ENCODE peak calls at places on chromosomes 11 and 22, in nine cellular contexts. One of them, this sample, is unnamed.
A peak's percentile ranks its signal among the peaks of the same experiment; 100 is the strongest.

GRCh38 chr11:117284053-117284452 is 7.1 kb upstream of the BACE1-AS start:
- DNase-seq in lower leg skin: no peak
- DNase-seq in OCI-LY7: no peak
- DNase-seq in PC-9: no peak
- DNase-seq in Caco-2: no peak
- DNase-seq in AG04450: no peak
- DNase-seq in kidney: no peak
- DNase-seq in B cell: no peak
- DNase-seq in ovary: no peak
- DNase-seq in this sample: no peak

GRCh38 chr11:45322891-45323597 is 36.9 kb upstream of the SYT13 start:
- DNase-seq in lower leg skin: no peak
- DNase-seq in OCI-LY7: no peak
- DNase-seq in PC-9: no peak
- DNase-seq in Caco-2: no peak
- DNase-seq in AG04450: no peak
- DNase-seq in kidney: no peak
- DNase-seq in B cell: no peak
- DNase-seq in ovary: no peak
- DNase-seq in this sample: no peak

GRCh38 chr11:13965337-13965736 is 2.8 kb downstream of the SPON1 start:
- DNase-seq in lower leg skin: no peak
- DNase-seq in OCI-LY7: no peak
- DNase-seq in PC-9: no peak
- DNase-seq in Caco-2: peak; percentile 91
- DNase-seq in AG04450: no peak
- DNase-seq in kidney: no peak
- DNase-seq in B cell: no peak
- DNase-seq in ovary: no peak
- DNase-seq in this sample: no peak

GRCh38 chr22:22784249-22785039 is 103.2 kb upstream of the IGLL5 start:
- DNase-seq in lower leg skin: no peak
- DNase-seq in OCI-LY7: no peak
- DNase-seq in PC-9: no peak
- DNase-seq in Caco-2: no peak
- DNase-seq in AG04450: no peak
- DNase-seq in kidney: no peak
- DNase-seq in B cell: no peak
- DNase-seq in ovary: no peak
- DNase-seq in this sample: no peak

GRCh38 chr11:112174789-112175595 is at the start of gene BCO2:
- DNase-seq in lower leg skin: peak; percentile 74
- DNase-seq in OCI-LY7: peak; percentile 30
- DNase-seq in PC-9: peak; percentile 76
- DNase-seq in Caco-2: peak; percentile 89
- DNase-seq in AG04450: no peak
- DNase-seq in kidney: peak; percentile 80
- DNase-seq in B cell: no peak
- DNase-seq in ovary: peak; percentile 71
- DNase-seq in this sample: peak; percentile 40

GRCh38 chr11:13120691-13121090 is 111.6 kb downstream of the RASSF10 start:
- DNase-seq in lower leg skin: no peak
- DNase-seq in OCI-LY7: no peak
- DNase-seq in PC-9: no peak
- DNase-seq in Caco-2: no peak
- DNase-seq in AG04450: no peak
- DNase-seq in kidney: no peak
- DNase-seq in B cell: no peak
- DNase-seq in ovary: no peak
- DNase-seq in this sample: peak; percentile 93

GRCh38 chr22:46750861-46751260 is 11.6 kb upstream of the TBC1D22A start:
- DNase-seq in lower leg skin: no peak
- DNase-seq in OCI-LY7: no peak
- DNase-seq in PC-9: peak; percentile 66
- DNase-seq in Caco-2: no peak
- DNase-seq in AG04450: no peak
- DNase-seq in kidney: peak; percentile 94
- DNase-seq in B cell: no peak
- DNase-seq in ovary: no peak
- DNase-seq in this sample: no peak

GRCh38 chr11:12794556-12795230 is 120.5 kb downstream of the TEAD1 start:
- DNase-seq in lower leg skin: no peak
- DNase-seq in OCI-LY7: no peak
- DNase-seq in PC-9: no peak
- DNase-seq in Caco-2: no peak
- DNase-seq in AG04450: no peak
- DNase-seq in kidney: no peak
- DNase-seq in B cell: no peak
- DNase-seq in ovary: no peak
- DNase-seq in this sample: no peak

GRCh38 chr11:88015170-88015569 is 160.1 kb downstream of the RAB38 start:
- DNase-seq in lower leg skin: no peak
- DNase-seq in OCI-LY7: no peak
- DNase-seq in PC-9: no peak
- DNase-seq in Caco-2: no peak
- DNase-seq in AG04450: no peak
- DNase-seq in kidney: no peak
- DNase-seq in B cell: no peak
- DNase-seq in ovary: no peak
- DNase-seq in this sample: no peak

GRCh38 chr11:12219732-12220131 is 109.3 kb downstream of the MICAL2 start:
- DNase-seq in lower leg skin: no peak
- DNase-seq in OCI-LY7: no peak
- DNase-seq in PC-9: no peak
- DNase-seq in Caco-2: no peak
- DNase-seq in AG04450: no peak
- DNase-seq in kidney: no peak
- DNase-seq in B cell: no peak
- DNase-seq in ovary: no peak
- DNase-seq in this sample: no peak

GRCh38 chr11:62400760-62401159 is 18.1 kb upstream of the SCGB1A1 start:
- DNase-seq in lower leg skin: peak; percentile 76
- DNase-seq in OCI-LY7: no peak
- DNase-seq in PC-9: peak; percentile 61
- DNase-seq in Caco-2: no peak
- DNase-seq in AG04450: peak; percentile 46
- DNase-seq in kidney: peak; percentile 91
- DNase-seq in B cell: peak; percentile 18
- DNase-seq in ovary: peak; percentile 90
- DNase-seq in this sample: no peak

GRCh38 chr11:59173964-59174663 is 2.2 kb downstream of the DTX4 start:
- DNase-seq in lower leg skin: no peak
- DNase-seq in OCI-LY7: no peak
- DNase-seq in PC-9: peak; percentile 86
- DNase-seq in Caco-2: peak; percentile 97
- DNase-seq in AG04450: no peak
- DNase-seq in kidney: peak; percentile 85
- DNase-seq in B cell: no peak
- DNase-seq in ovary: peak; percentile 26
- DNase-seq in this sample: peak; percentile 84
- TF ChIP-seq CTCF in lower leg skin: no peak
- TF ChIP-seq CTCF in OCI-LY7: no peak
- TF ChIP-seq CTCF in PC-9: no peak
- TF ChIP-seq CTCF in Caco-2: no peak
- TF ChIP-seq CTCF in AG04450: no peak
- TF ChIP-seq CTCF in kidney: no peak
- TF ChIP-seq CTCF in B cell: no peak
- TF ChIP-seq CTCF in ovary: no peak
- TF ChIP-seq CTCF in this sample: no peak

GRCh38 chr11:95087171-95087570 is 2.5 kb upstream of the ENDOD1 start:
- DNase-seq in lower leg skin: no peak
- DNase-seq in OCI-LY7: no peak
- DNase-seq in PC-9: no peak
- DNase-seq in Caco-2: no peak
- DNase-seq in AG04450: no peak
- DNase-seq in kidney: no peak
- DNase-seq in B cell: no peak
- DNase-seq in ovary: no peak
- DNase-seq in this sample: no peak

GRCh38 chr11:95088946-95089619 is 563 bp upstream of the ENDOD1 start:
- DNase-seq in lower leg skin: no peak
- DNase-seq in OCI-LY7: no peak
- DNase-seq in PC-9: no peak
- DNase-seq in Caco-2: no peak
- DNase-seq in AG04450: no peak
- DNase-seq in kidney: no peak
- DNase-seq in B cell: peak; percentile 76
- DNase-seq in ovary: no peak
- DNase-seq in this sample: no peak

GRCh38 chr11:95091663-95092062 is 2.0 kb downstream of the ENDOD1 start:
- DNase-seq in lower leg skin: no peak
- DNase-seq in OCI-LY7: no peak
- DNase-seq in PC-9: no peak
- DNase-seq in Caco-2: no peak
- DNase-seq in AG04450: no peak
- DNase-seq in kidney: no peak
- DNase-seq in B cell: no peak
- DNase-seq in ovary: no peak
- DNase-seq in this sample: no peak

GRCh38 chr11:95092549-95093324 is 3.1 kb downstream of the ENDOD1 start:
- DNase-seq in lower leg skin: no peak
- DNase-seq in OCI-LY7: peak; percentile 62
- DNase-seq in PC-9: peak; percentile 30
- DNase-seq in Caco-2: peak; percentile 86
- DNase-seq in AG04450: no peak
- DNase-seq in kidney: no peak
- DNase-seq in B cell: peak; percentile 29
- DNase-seq in ovary: no peak
- DNase-seq in this sample: no peak

GRCh38 chr11:95089620-95090542 is at the start of gene ENDOD1:
- DNase-seq in lower leg skin: peak; percentile 71
- DNase-seq in OCI-LY7: peak; percentile 88
- DNase-seq in PC-9: peak; percentile 81
- DNase-seq in Caco-2: peak; percentile 89
- DNase-seq in AG04450: no peak
- DNase-seq in kidney: peak; percentile 96
- DNase-seq in B cell: peak; percentile 95
- DNase-seq in ovary: peak; percentile 78
- DNase-seq in this sample: peak; percentile 68
- TF ChIP-seq CTCF in lower leg skin: no peak
- TF ChIP-seq CTCF in OCI-LY7: peak; percentile 10
- TF ChIP-seq CTCF in PC-9: peak; percentile 27
- TF ChIP-seq CTCF in Caco-2: peak; percentile 40
- TF ChIP-seq CTCF in AG04450: peak; percentile 9
- TF ChIP-seq CTCF in kidney: peak; percentile 0
- TF ChIP-seq CTCF in B cell: no peak
- TF ChIP-seq CTCF in ovary: peak; percentile 31
- TF ChIP-seq CTCF in this sample: peak; percentile 29

GRCh38 chr11:66310324-66310723 is 6.5 kb downstream of the CD248 start:
- DNase-seq in lower leg skin: no peak
- DNase-seq in OCI-LY7: no peak
- DNase-seq in PC-9: no peak
- DNase-seq in Caco-2: no peak
- DNase-seq in AG04450: no peak
- DNase-seq in kidney: no peak
- DNase-seq in B cell: no peak
- DNase-seq in ovary: no peak
- DNase-seq in this sample: no peak

GRCh38 chr11:66311470-66311964 is 5.3 kb downstream of the CD248 start:
- DNase-seq in lower leg skin: no peak
- DNase-seq in OCI-LY7: no peak
- DNase-seq in PC-9: no peak
- DNase-seq in Caco-2: peak; percentile 55
- DNase-seq in AG04450: no peak
- DNase-seq in kidney: peak; percentile 67
- DNase-seq in B cell: no peak
- DNase-seq in ovary: no peak
- DNase-seq in this sample: no peak

GRCh38 chr11:66313321-66314185 is 3.3 kb downstream of the CD248 start:
- DNase-seq in lower leg skin: no peak
- DNase-seq in OCI-LY7: no peak
- DNase-seq in PC-9: no peak
- DNase-seq in Caco-2: peak; percentile 40
- DNase-seq in AG04450: no peak
- DNase-seq in kidney: peak; percentile 88
- DNase-seq in B cell: no peak
- DNase-seq in ovary: no peak
- DNase-seq in this sample: no peak

GRCh38 chr11:66312549-66313320 is 4.1 kb downstream of the CD248 start:
- DNase-seq in lower leg skin: peak; percentile 99
- DNase-seq in OCI-LY7: peak; percentile 99
- DNase-seq in PC-9: peak; percentile 99
- DNase-seq in Caco-2: peak; percentile 99
- DNase-seq in AG04450: peak; percentile 99
- DNase-seq in kidney: peak; percentile 100
- DNase-seq in B cell: peak; percentile 95
- DNase-seq in ovary: peak; percentile 99
- DNase-seq in this sample: no peak

GRCh38 chr11:66311965-66312548 is 4.8 kb downstream of the CD248 start:
- DNase-seq in lower leg skin: peak; percentile 93
- DNase-seq in OCI-LY7: peak; percentile 98
- DNase-seq in PC-9: peak; percentile 89
- DNase-seq in Caco-2: peak; percentile 97
- DNase-seq in AG04450: peak; percentile 84
- DNase-seq in kidney: peak; percentile 97
- DNase-seq in B cell: peak; percentile 96
- DNase-seq in ovary: peak; percentile 93
- DNase-seq in this sample: peak; percentile 92
- TF ChIP-seq CTCF in lower leg skin: no peak
- TF ChIP-seq CTCF in OCI-LY7: peak; percentile 99
- TF ChIP-seq CTCF in PC-9: peak; percentile 95
- TF ChIP-seq CTCF in Caco-2: no peak
- TF ChIP-seq CTCF in AG04450: peak; percentile 94
- TF ChIP-seq CTCF in kidney: no peak
- TF ChIP-seq CTCF in B cell: peak; percentile 99
- TF ChIP-seq CTCF in ovary: peak; percentile 99
- TF ChIP-seq CTCF in this sample: peak; percentile 98

GRCh38 chr11:34601609-34602008 is 19.3 kb upstream of the EHF start:
- DNase-seq in lower leg skin: no peak
- DNase-seq in OCI-LY7: no peak
- DNase-seq in PC-9: no peak
- DNase-seq in Caco-2: no peak
- DNase-seq in AG04450: no peak
- DNase-seq in kidney: no peak
- DNase-seq in B cell: no peak
- DNase-seq in ovary: no peak
- DNase-seq in this sample: no peak

GRCh38 chr11:34602245-34602644 is 18.6 kb upstream of the EHF start:
- DNase-seq in lower leg skin: no peak
- DNase-seq in OCI-LY7: no peak
- DNase-seq in PC-9: no peak
- DNase-seq in Caco-2: no peak
- DNase-seq in AG04450: no peak
- DNase-seq in kidney: no peak
- DNase-seq in B cell: no peak
- DNase-seq in ovary: no peak
- DNase-seq in this sample: no peak

GRCh38 chr11:34599406-34599901 is 21.4 kb upstream of the EHF start:
- DNase-seq in lower leg skin: no peak
- DNase-seq in OCI-LY7: no peak
- DNase-seq in PC-9: peak; percentile 66
- DNase-seq in Caco-2: peak; percentile 73
- DNase-seq in AG04450: no peak
- DNase-seq in kidney: no peak
- DNase-seq in B cell: no peak
- DNase-seq in ovary: no peak
- DNase-seq in this sample: peak; percentile 96

GRCh38 chr11:34601085-34601444 is 19.8 kb upstream of the EHF start:
- DNase-seq in lower leg skin: no peak
- DNase-seq in OCI-LY7: no peak
- DNase-seq in PC-9: no peak
- DNase-seq in Caco-2: no peak
- DNase-seq in AG04450: peak; percentile 46
- DNase-seq in kidney: no peak
- DNase-seq in B cell: no peak
- DNase-seq in ovary: no peak
- DNase-seq in this sample: no peak

GRCh38 chr11:34600339-34601084 is 20.4 kb upstream of the EHF start:
- DNase-seq in lower leg skin: no peak
- DNase-seq in OCI-LY7: no peak
- DNase-seq in PC-9: peak; percentile 61
- DNase-seq in Caco-2: peak; percentile 95
- DNase-seq in AG04450: no peak
- DNase-seq in kidney: peak; percentile 78
- DNase-seq in B cell: no peak
- DNase-seq in ovary: no peak
- DNase-seq in this sample: no peak
- TF ChIP-seq CTCF in lower leg skin: no peak
- TF ChIP-seq CTCF in OCI-LY7: no peak
- TF ChIP-seq CTCF in PC-9: no peak
- TF ChIP-seq CTCF in Caco-2: no peak
- TF ChIP-seq CTCF in AG04450: peak; percentile 8
- TF ChIP-seq CTCF in kidney: no peak
- TF ChIP-seq CTCF in B cell: no peak
- TF ChIP-seq CTCF in ovary: no peak
- TF ChIP-seq CTCF in this sample: no peak

This sample was measured in foreskin keratinocyte.